ENCODE peak calls at places on chromosomes 7 and 10, in five cellular contexts. M is A549, X is HepG2, B is K562, L is GM12878. H is an unnamed sample.
A peak's percentile ranks its signal among the peaks of the same experiment; 100 is the strongest.

GRCh38 chr7:50660040-50660829 is 95.0 kb upstream of the DDC start:
- DNase-seq in M (no peak), L (no peak), B (no peak), X (no peak), H (no peak)

GRCh38 chr10:103854687-103855423 is 521 bp downstream of the SH3PXD2A start:
- DNase-seq in L (no peak), B (no peak), M (peak; percentile 51), X (no peak), H (peak; percentile 60)

GRCh38 chr7:150620617-150621371 is 11.4 kb downstream of the GIMAP6 start:
- DNase-seq in B (no peak), L (no peak), X (no peak), M (no peak), H (no peak)

GRCh38 chr10:11035318-11035920 is 17.7 kb downstream of the CELF2 start:
- DNase-seq in L (no peak), M (no peak), B (no peak), X (no peak), H (peak; percentile 59)

GRCh38 chr10:47169631-47170030 is 130.4 kb upstream of the GDF10 start:
- DNase-seq in B (no peak), M (no peak), X (no peak), L (no peak), H (no peak)

GRCh38 chr7:77685219-77685618 is 11.0 kb upstream of the RSBN1L start:
- DNase-seq in M (no peak), X (peak; percentile 27), L (no peak), B (no peak), H (peak; percentile 61)

GRCh38 chr7:157291404-157292080 is 45.3 kb upstream of the DNAJB6 start:
- DNase-seq in L (no peak), X (no peak), B (peak; percentile 62), M (no peak), H (no peak)

GRCh38 chr7:74040101-74040790 is 12.3 kb downstream of the ELN start:
- DNase-seq in L (no peak), B (no peak), M (no peak), X (no peak), H (no peak)

GRCh38 chr10:58588673-58589265 is 76.1 kb downstream of the BICC1 start:
- DNase-seq in X (no peak), M (no peak), L (no peak), B (peak; percentile 36), H (peak; percentile 36)

GRCh38 chr10:28177944-28178637 is 124.8 kb downstream of the MPP7 start:
- DNase-seq in L (no peak), M (no peak), B (no peak), X (no peak), H (no peak)

GRCh38 chr10:11783558-11783865 is 39.6 kb upstream of the PROSER2 start:
- DNase-seq in B (no peak), X (no peak), M (no peak), L (no peak), H (no peak)

GRCh38 chr7:90298145-90299038 is 22.7 kb downstream of the FAM237B start:
- DNase-seq in L (no peak), M (peak; percentile 63), B (no peak), X (peak; percentile 54), H (peak; percentile 60)

GRCh38 chr7:36155811-36156361 is 2.8 kb downstream of the EEPD1 start:
- DNase-seq in X (no peak), M (no peak), B (no peak), L (no peak), H (peak; percentile 34)

GRCh38 chr10:122504551-122504950 is 43.2 kb downstream of the HTRA1 start:
- DNase-seq in X (no peak), B (no peak), M (peak; percentile 35), L (no peak), H (no peak)

GRCh38 chr7:2000153-2000687 is 232.5 kb downstream of the MAD1L1 start:
- DNase-seq in B (no peak), L (no peak), M (no peak), X (no peak), H (no peak)

GRCh38 chr7:1997537-1998076 is 235.1 kb downstream of the MAD1L1 start:
- DNase-seq in X (no peak), M (no peak), B (no peak), L (no peak), H (no peak)

GRCh38 chr7:1998146-1998545 is 234.6 kb downstream of the MAD1L1 start:
- DNase-seq in X (no peak), B (no peak), M (no peak), L (no peak), H (no peak)

GRCh38 chr7:2000801-2001321 is 231.9 kb downstream of the MAD1L1 start:
- DNase-seq in M (no peak), B (no peak), L (no peak), X (no peak), H (no peak)

DNA sequence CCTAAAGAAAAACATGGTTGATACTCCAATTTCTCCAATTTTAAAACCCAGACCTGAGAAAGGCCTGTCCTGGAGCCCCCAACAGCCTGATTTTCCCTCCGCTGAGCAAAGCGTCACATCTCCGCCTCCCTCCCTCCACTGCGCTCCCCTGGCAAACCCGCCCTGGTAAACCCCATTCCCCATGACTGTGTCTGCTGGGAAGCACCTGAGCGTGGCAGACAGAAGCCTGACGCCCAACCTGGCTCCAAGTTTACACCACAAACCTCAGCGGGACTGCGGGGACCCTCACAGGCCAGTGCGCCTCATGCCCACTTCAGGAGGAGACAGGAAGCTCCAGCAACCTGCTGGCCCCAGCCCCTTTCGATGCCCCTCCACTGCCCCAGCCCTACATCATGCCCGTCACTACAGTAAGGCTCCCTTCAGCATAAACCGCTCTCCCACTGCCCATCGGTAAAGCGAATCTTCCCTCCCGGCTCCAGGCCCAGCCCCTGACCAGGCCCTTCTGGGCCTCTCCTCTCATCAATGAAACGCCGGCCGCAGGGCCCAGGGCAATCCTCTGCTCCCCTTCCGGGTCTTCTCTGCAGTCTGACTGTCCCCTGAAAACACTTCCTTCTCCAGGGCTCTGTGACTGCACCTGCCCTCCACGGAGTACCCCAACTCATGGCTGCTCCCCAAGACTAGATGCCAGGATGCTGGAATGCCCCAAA is 233.3 kb downstream of the MAD1L1 start:
- DNase-seq in X (no peak), B (no peak), L (no peak), M (no peak), H (no peak)
- TF ChIP-seq JUNB in X (no peak), B (no peak), L (no peak), M (no peak), H (no peak)

GRCh38 chr10:89251417-89252224 is at the start of gene LIPA:
- DNase-seq in B (no peak), X (peak; percentile 94), L (peak; percentile 95), M (peak; percentile 96), H (peak; percentile 99)
- TF ChIP-seq CTCF in B (no peak), X (peak; percentile 31), L (no peak), M (no peak), H (no peak)

GRCh38 chr7:108000875-108001758 is 1.8 kb downstream of the LAMB1 start:
- DNase-seq in B (no peak), M (peak; percentile 47), X (no peak), L (no peak), H (peak; percentile 89)
- H3K4me3 ChIP-seq in B (no peak overlapping the region), M (peak overlapping the region; percentile 60), X (no peak overlapping the region), L (no peak overlapping the region), H (peak overlapping the region; percentile 92)

GRCh38 chr7:101846006-101846405 is 28.6 kb downstream of the CUX1 start:
- DNase-seq in B (no peak), L (no peak), X (no peak), M (no peak), H (no peak)
- TF ChIP-seq JUNB in B (no peak), L (no peak), X (no peak), M (no peak), H (no peak)

GRCh38 chr7:142445019-142445686 is 187.3 kb upstream of the PRSS58 start:
- DNase-seq in L (no peak), B (no peak), M (no peak), X (no peak), H (peak; percentile 88)
- TF ChIP-seq CTCF in L (peak; percentile 25), B (peak; percentile 69), M (no peak), X (peak; percentile 33), H (peak; percentile 93)

GRCh38 chr7:140719711-140720110 is 23.2 kb downstream of the NDUFB2 start:
- DNase-seq in L (peak; percentile 11), M (no peak), X (no peak), B (no peak), H (no peak)
- H3K4me3 ChIP-seq in L (no peak overlapping the region), M (no peak overlapping the region), X (no peak overlapping the region), B (no peak overlapping the region), H (no peak overlapping the region)

GRCh38 chr10:130360826-130361311 is 224.7 kb downstream of the GLRX3 start:
- DNase-seq in L (no peak), B (no peak), X (no peak), M (no peak), H (no peak)
- TF ChIP-seq JUNB in L (no peak), B (no peak), X (no peak), M (no peak), H (no peak)

H was measured in GM23338.